ENCODE peak calls at places on chromosome 14, in seven cellular contexts. C, T, L, Z, P, E and K are unnamed samples. For H3K4me1, the result is how much of the 10 kb centered on the place peaks cover.

GRCh38 chr14:63752449-63753169 is 24.7 kb upstream of the SGPP1 start:
- DNase-seq in Z (no peak), T (peak), C (no peak), L (peak), E (peak), P (no peak), K (no peak)

GRCh38 chr14:83994020-83994419 is 1535.9 kb upstream of the FLRT2 start:
- DNase-seq in Z (no peak), C (no peak), P (no peak), E (no peak), T (peak), L (no peak), K (no peak)

GRCh38 chr14:93126124-93126523 is 10.4 kb upstream of the ITPK1 start:
- DNase-seq in E (no peak), T (no peak), C (no peak), L (no peak), Z (no peak), P (no peak), K (no peak)

GRCh38 chr14:30885840-30886740 is 11.7 kb downstream of the COCH start:
- DNase-seq in P (no peak), C (no peak), L (no peak), T (peak), E (no peak), Z (no peak), K (no peak)

GRCh38 chr14:29390046-29390841 is 537.4 kb downstream of the PRKD1 start:
- DNase-seq in P (no peak), E (no peak), L (no peak), Z (no peak), C (no peak), T (no peak), K (no peak)

GRCh38 chr14:96653597-96653996 is 143.6 kb upstream of the VRK1 start:
- DNase-seq in T (no peak), P (no peak), C (no peak), L (no peak), E (no peak), Z (no peak), K (no peak)

GRCh38 chr14:49766839-49767238 is 1.1 kb upstream of the KLHDC2 start:
- DNase-seq in Z (no peak), T (no peak), L (no peak), C (no peak), P (no peak), E (no peak), K (no peak)

GRCh38 chr14:23936084-23936829 is 17.3 kb upstream of the DHRS4 start:
- DNase-seq in P (no peak), L (no peak), Z (no peak), E (peak), C (no peak), T (no peak), K (no peak)

GRCh38 chr14:78530078-78530477 is 359.9 kb downstream of the NRXN3 start:
- DNase-seq in P (no peak), E (no peak), C (no peak), T (no peak), Z (no peak), L (no peak), K (no peak)

GRCh38 chr14:101066826-101067508 is 163.4 kb upstream of the RTL1 start:
- DNase-seq in Z (peak), T (no peak), C (peak), E (peak), P (no peak), L (no peak), K (no peak)

DNA sequence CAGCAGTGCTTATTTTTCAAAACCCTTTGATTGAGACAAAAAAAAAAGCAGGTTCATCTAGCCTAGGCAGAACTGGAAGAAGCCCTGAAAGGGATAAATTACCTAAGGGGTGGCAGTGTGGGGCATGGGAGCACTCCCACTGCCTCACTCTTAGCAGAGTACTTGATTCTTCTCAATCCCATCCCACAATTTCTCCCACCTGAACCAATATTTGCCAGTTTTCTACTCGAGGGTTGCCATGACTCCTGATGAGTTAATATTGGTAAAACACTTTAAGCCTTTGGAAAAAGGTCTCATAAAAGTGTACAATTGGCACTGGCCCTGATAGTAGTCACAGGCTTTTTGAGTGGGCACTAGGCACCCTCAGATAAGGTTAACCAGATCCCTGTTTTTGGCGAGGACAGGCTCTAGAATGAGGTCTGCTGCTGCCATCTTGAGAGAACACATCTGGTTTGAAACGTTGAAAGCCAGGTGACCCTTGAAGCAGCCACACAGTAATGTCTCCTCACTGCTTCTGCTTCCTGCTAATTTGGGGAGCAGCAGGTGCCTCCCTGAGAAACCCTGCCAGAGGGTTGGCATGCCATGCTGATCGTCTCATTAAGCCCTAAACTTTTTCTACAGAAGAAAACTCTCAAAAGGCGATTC is 320.0 kb downstream of the RAD51B start:
- DNase-seq in P (no peak), T (no peak), C (no peak), Z (peak), L (no peak), E (no peak), K (no peak)
- H3K4me1 ChIP-seq in P (under half), T (under half), C (under half), Z (half or more), L (under half), E (half or more), K (half or more)

DNA sequence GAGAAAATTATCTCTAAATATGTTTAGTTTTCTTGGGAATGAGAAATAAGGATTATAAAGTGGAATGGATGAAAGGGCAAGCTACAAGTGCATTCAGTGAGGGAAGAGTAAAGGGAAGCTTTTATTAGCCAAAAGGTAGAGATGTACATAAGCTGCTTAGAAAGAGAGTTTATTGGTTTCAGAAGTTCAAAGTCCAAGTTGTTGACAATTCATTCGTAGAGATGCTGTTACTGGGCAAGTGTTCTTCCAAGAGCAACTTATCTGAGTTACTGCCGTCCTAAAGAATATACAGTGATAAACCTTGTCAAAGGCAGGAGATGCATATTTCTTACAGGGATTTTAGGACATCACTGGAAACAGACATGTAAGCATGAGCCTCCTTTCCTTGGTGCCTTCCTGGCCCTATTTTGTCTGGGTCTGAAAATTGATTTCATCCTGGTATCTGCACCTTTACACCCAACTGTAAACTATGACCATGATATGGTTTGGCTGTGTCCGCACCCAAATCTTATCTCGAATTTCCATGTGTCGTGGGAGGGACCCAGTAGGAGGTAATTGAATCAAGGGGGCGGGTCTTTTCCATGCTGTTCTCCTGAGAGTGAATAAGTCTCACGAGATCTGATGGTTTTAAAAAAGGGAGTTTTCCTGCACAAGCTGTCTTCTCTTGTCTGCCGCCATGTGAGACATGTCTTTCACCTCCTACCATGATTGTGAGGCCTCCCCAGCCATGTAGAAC is 46.8 kb downstream of the TRMT5 start:
- DNase-seq in P (no peak), Z (no peak), T (no peak), L (no peak), E (no peak), C (no peak), K (no peak)
- TF ChIP-seq CTCF in P (no peak), Z (no peak), T (no peak), L (no peak), E (no peak), C (no peak), K (no peak)

GRCh38 chr14:73724696-73725095 is 10.5 kb upstream of the PNMA1 start:
- DNase-seq in P (no peak), T (no peak), E (no peak), Z (no peak), L (no peak), C (no peak), K (no peak)

GRCh38 chr14:73723411-73723798 is 9.2 kb upstream of the PNMA1 start:
- DNase-seq in C (no peak), Z (no peak), P (no peak), E (no peak), L (no peak), T (peak), K (no peak)

GRCh38 chr14:73725116-73726024 is 11.2 kb upstream of the PNMA1 start:
- DNase-seq in P (no peak), L (peak), C (no peak), Z (peak), E (no peak), T (peak), K (no peak)

GRCh38 chr14:73722581-73722980 is 8.4 kb upstream of the PNMA1 start:
- DNase-seq in T (no peak), Z (no peak), E (no peak), P (no peak), C (no peak), L (no peak), K (no peak)

GRCh38 chr14:73723799-73724621 is 9.8 kb upstream of the PNMA1 start:
- DNase-seq in Z (peak), E (peak), L (peak), T (peak), C (peak), P (peak), K (no peak)
- TF ChIP-seq POLR2A in Z (no peak), E (no peak), L (no peak), T (peak), C (no peak), P (no peak), K (no peak)

DNA sequence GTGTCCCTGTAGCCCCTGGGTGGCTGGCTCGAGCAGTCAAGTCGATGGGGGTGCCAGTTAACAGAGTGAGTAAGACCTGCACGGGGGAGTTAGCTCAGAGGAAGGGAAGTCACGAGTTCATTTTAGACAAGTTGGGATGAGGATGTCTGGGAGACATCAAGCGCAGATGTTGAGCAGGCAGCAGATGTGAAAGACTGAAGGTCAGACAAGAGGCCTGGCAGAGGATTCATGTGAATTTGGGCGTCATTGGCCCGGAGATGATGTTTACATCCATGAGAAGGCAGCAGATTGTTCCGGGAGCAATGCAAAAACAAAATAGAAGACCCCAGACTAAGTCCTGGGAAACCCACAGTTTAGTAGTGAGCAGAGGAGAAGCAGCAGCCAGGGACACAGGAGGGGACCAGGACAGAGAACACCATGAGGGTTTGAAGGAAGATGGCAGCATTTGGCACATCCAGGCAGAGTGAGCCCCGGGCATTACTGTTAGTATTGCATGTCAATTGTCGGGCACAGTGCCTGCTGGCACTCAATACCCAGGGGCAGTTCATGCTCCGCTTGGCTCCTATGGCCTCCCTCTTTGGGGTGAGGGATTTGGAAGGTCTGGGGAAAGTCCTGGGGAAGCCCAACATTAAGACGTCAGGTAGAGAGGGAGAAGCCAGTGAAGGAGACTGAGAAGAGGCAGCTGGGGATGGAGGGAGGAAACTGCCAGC is 15.1 kb downstream of the LTBP2 start:
- DNase-seq in C (peak), E (no peak), Z (no peak), T (peak), L (peak), P (no peak), K (no peak)
- H3K4me1 ChIP-seq in C (under half), E (under half), Z (under half), T (half or more), L (half or more), P (under half), K (under half)

GRCh38 chr14:90815567-90815816 is 738 bp downstream of the TTC7B start:
- DNase-seq in P (no peak), Z (no peak), E (no peak), T (no peak), L (no peak), C (no peak), K (no peak)

GRCh38 chr14:90818715-90819114 is 2.5 kb upstream of the TTC7B start:
- DNase-seq in C (no peak), E (no peak), P (no peak), L (no peak), Z (no peak), T (no peak), K (no peak)

GRCh38 chr14:90814806-90815566 is 1.2 kb downstream of the TTC7B start:
- DNase-seq in T (no peak), Z (no peak), C (no peak), P (no peak), E (no peak), L (no peak), K (no peak)

GRCh38 chr14:90816686-90817436 is 631 bp upstream of the TTC7B start:
- DNase-seq in P (no peak), C (no peak), L (no peak), T (no peak), Z (no peak), E (no peak), K (no peak)

GRCh38 chr14:90815817-90816662 is at the start of gene TTC7B:
- DNase-seq in T (peak), Z (peak), E (peak), C (peak), P (no peak), L (peak), K (no peak)
- TF ChIP-seq CTCF in T (peak), Z (no peak), E (peak), C (no peak), P (no peak), L (no peak), K (no peak)

GRCh38 chr14:103343905-103344797 is 10.1 kb downstream of the EIF5 start:
- DNase-seq in P (no peak), C (no peak), L (no peak), Z (no peak), T (no peak), E (no peak), K (no peak)

GRCh38 chr14:103348154-103348553 is 14.1 kb downstream of the EIF5 start:
- DNase-seq in Z (no peak), L (no peak), P (no peak), E (no peak), C (no peak), T (peak), K (no peak)

GRCh38 chr14:103349982-103350381 is 15.9 kb downstream of the EIF5 start:
- DNase-seq in L (no peak), T (no peak), P (no peak), E (no peak), C (no peak), Z (peak), K (no peak)

GRCh38 chr14:103346286-103346685 is 12.2 kb downstream of the EIF5 start:
- DNase-seq in C (no peak), T (peak), Z (no peak), E (no peak), L (no peak), P (no peak), K (no peak)

DNA sequence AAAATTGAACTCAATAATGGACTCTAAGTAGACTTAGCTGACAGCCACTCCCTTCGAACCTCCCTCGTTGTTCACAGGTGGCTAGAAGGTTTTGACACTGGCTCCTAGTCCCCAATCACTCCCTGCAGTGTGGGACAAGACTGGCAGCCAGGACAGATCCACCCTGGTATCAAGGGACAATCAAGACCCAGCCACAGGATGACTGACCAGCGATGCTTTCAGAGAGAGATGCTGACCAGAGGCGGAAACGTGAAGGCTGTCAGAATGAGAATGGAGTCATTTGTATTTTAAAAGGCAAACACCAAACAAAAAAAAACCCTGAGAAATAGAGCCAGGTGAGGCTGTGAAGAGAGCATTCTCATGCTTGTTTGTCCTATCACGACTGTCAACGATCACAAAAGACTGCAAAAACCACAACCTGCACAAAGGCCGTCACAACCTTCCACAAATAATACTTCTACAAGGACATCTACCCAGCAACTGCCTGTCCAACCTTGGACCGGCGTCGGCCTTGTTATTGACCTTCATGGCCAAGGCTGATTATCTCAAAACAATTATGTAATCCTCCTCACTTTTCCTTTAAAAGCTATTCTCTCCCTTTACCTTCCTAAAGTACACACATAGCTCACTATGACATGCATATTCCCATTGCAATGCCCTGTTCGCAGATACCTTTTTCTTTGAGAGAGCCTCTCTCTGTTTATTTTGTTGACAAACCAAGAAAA is 13.2 kb downstream of the EIF5 start:
- DNase-seq in C (no peak), L (no peak), P (no peak), Z (no peak), E (peak), T (no peak), K (no peak)
- TF ChIP-seq POLR2A in C (no peak), L (peak), P (no peak), Z (no peak), E (no peak), T (no peak), K (no peak)

GRCh38 chr14:54680636-54681035 is 113.7 kb downstream of the SAMD4A start:
- DNase-seq in T (no peak), C (no peak), Z (no peak), P (no peak), L (no peak), E (no peak), K (no peak)
- H3K4me1 ChIP-seq in T (under half), C (under half), Z (half or more), P (under half), L (half or more), E (under half), K (under half)

GRCh38 chr14:104795468-104795780 is at the start of gene AKT1:
- DNase-seq in L (no peak), C (no peak), E (no peak), P (no peak), T (no peak), Z (no peak), K (no peak)

GRCh38 chr14:104793703-104793959 is 1.9 kb downstream of the AKT1 start:
- DNase-seq in C (no peak), Z (no peak), E (no peak), P (no peak), T (no peak), L (no peak), K (no peak)

GRCh38 chr14:104795781-104796681 is 483 bp upstream of the AKT1 start:
- DNase-seq in P (no peak), T (no peak), Z (no peak), L (peak), E (peak), C (peak), K (no peak)

GRCh38 chr14:104794099-104794498 is 1.4 kb downstream of the AKT1 start:
- DNase-seq in Z (no peak), P (no peak), C (no peak), T (peak), E (peak), L (peak), K (no peak)

DNA sequence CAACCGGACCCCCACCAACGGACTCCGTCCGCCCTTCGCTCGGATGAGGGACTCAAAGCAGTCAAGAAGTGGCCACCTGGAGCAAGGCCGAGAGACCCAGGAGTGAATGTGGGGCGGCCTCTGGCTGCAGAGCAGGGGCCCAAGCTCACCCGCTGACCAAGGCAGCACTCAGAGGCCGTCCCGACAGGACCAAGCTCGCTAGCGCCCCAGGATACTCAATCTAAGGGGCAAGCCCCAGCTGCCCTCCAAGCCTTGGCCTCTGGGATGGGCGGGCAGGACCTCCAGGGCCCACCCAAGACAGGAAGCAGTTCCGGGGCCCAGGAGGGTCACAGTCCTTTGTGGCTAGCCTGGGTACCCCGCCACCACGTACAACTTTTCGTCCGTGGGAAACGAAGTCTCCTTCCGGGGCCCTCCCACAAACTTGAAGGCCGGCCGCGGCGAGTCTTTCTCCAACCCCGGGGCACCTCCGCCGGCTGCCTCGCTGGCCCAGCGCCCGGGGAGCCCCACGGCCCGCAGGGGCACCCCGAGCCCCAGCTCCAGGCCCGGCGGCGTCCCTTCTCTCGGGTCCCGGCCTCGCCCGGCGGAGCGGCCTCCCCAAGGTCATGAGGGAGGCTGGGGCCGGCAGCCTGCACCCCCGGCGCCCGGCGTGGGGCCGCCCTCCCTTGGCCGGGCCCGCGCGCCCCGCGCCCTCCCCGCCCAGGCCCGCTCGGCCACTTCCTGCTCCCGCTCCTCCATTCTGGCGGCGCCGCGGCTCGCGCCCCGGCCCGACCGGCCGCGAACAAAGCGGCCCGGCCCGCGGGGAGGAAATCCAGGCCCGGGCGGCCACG is 694 bp downstream of the AKT1 start:
- DNase-seq in E (peak), T (peak), Z (no peak), P (no peak), L (peak), C (no peak), K (no peak)
- TF ChIP-seq CTCF in E (no peak), T (no peak), Z (no peak), P (no peak), L (no peak), C (no peak), K (no peak)